ENCODE peak calls at places on chromosomes 16 and 17, in nine cellular contexts. O is body of pancreas, D is GM06990, E is cardiac muscle cell, Z is MG63, X is fibroblast of the aortic adventitia, F is IMR-90, Q is HFF-Myc, T is A549. N is an unnamed sample.

GRCh38 chr16:75267631-75268264 is 16.3 kb upstream of the BCAR1 start:
- DNase-seq in F (peak), O (peak), E (peak), D (no peak), Z (peak), T (peak), X (peak), Q (no peak), N (no peak)

GRCh38 chr17:34651267-34651955 is 72.0 kb downstream of the TMEM132E start:
- DNase-seq in D (no peak), F (no peak), T (no peak), E (no peak), Z (no peak), O (no peak), X (no peak), Q (no peak), N (no peak)

GRCh38 chr17:40063034-40063765 is 435 bp downstream of the THRA start:
- DNase-seq in F (no peak), X (no peak), Z (peak), D (no peak), O (peak), E (peak), Q (no peak), T (no peak), N (no peak)

GRCh38 chr17:83180264-83180995 is 101.0 kb downstream of the METRNL start:
- DNase-seq in Z (no peak), O (peak), D (no peak), Q (no peak), E (no peak), X (no peak), F (no peak), T (no peak), N (no peak)

GRCh38 chr16:74709477-74709877 is 8.8 kb upstream of the MLKL start:
- DNase-seq in T (peak), D (no peak), X (peak), Z (peak), F (peak), Q (no peak), O (peak), E (peak), N (peak)

GRCh38 chr16:58409316-58409973 is 17.2 kb downstream of the GINS3 start:
- DNase-seq in D (no peak), F (peak), T (no peak), X (peak), Q (no peak), Z (peak), E (no peak), O (peak), N (peak)

GRCh38 chr17:62444063-62444462 is 20.4 kb downstream of the METTL2A start:
- DNase-seq in F (no peak), X (no peak), T (no peak), Z (no peak), E (no peak), O (no peak), D (no peak), Q (no peak), N (no peak)

GRCh38 chr17:7184091-7184488 is 4.9 kb upstream of the ASGR1 start:
- DNase-seq in O (peak), Q (no peak), F (no peak), D (no peak), E (no peak), Z (no peak), X (no peak), T (no peak), N (no peak)

GRCh38 chr16:24999088-24999670 is 16.0 kb downstream of the ARHGAP17 start:
- DNase-seq in E (no peak), X (no peak), T (no peak), Q (no peak), D (no peak), F (no peak), Z (peak), O (no peak), N (no peak)

GRCh38 chr17:57939797-57940196 is 15.4 kb downstream of the CUEDC1 start:
- DNase-seq in T (no peak), X (no peak), F (no peak), Z (no peak), D (peak), O (no peak), Q (no peak), E (no peak), N (no peak)

GRCh38 chr17:52159159-52159809 is 770 bp upstream of the CA10 start:
- DNase-seq in X (no peak), D (no peak), Z (no peak), Q (no peak), T (no peak), F (no peak), O (no peak), E (no peak), N (no peak)

GRCh38 chr17:835263-835662 is 53.1 kb downstream of the MRM3 start:
- DNase-seq in O (peak), X (peak), Q (peak), Z (peak), E (peak), F (peak), T (no peak), D (no peak), N (peak)

GRCh38 chr17:49447603-49448325 is 33.1 kb upstream of the PHB1 start:
- DNase-seq in E (no peak), Z (no peak), T (no peak), D (no peak), X (no peak), F (no peak), Q (no peak), O (peak), N (no peak)

GRCh38 chr17:80184423-80184714 is 14.5 kb downstream of the CARD14 start:
- DNase-seq in F (no peak), Z (no peak), O (no peak), T (no peak), X (no peak), Q (no peak), D (no peak), E (no peak), N (no peak)

GRCh38 chr17:78812849-78813248 is 27.8 kb downstream of the USP36 start:
- DNase-seq in D (no peak), E (no peak), O (no peak), F (no peak), Q (no peak), X (peak), T (no peak), Z (no peak), N (no peak)

GRCh38 chr16:25007284-25007984 is 7.7 kb downstream of the ARHGAP17 start:
- DNase-seq in D (no peak), T (no peak), O (no peak), Q (no peak), X (peak), E (no peak), F (peak), Z (peak), N (peak)

GRCh38 chr16:46706642-46707041 is 17.2 kb downstream of the ORC6 start:
- DNase-seq in O (no peak), X (no peak), T (no peak), D (no peak), Q (no peak), F (no peak), E (no peak), Z (no peak), N (no peak)

GRCh38 chr17:77109159-77110005 is 31.4 kb upstream of the SEC14L1 start:
- DNase-seq in X (no peak), F (no peak), E (no peak), Q (no peak), D (no peak), T (no peak), O (no peak), Z (no peak), N (no peak)

GRCh38 chr16:11047057-11047456 is 102.7 kb downstream of the CLEC16A start:
- DNase-seq in F (peak), Z (no peak), Q (peak), D (no peak), E (no peak), X (peak), T (no peak), O (no peak), N (peak)

GRCh38 chr17:21394265-21394664 is 18.1 kb downstream of the KCNJ12 start:
- DNase-seq in E (no peak), T (peak), F (peak), Z (no peak), O (no peak), X (no peak), D (no peak), Q (no peak), N (no peak)

GRCh38 chr16:83019963-83020362 is 393.2 kb downstream of the CDH13 start:
- DNase-seq in O (no peak), X (no peak), F (no peak), D (no peak), T (no peak), E (no peak), Z (no peak), Q (no peak), N (no peak)

GRCh38 chr16:54454616-54455015 is 168.0 kb upstream of the IRX3 start:
- DNase-seq in F (no peak), Z (no peak), Q (no peak), T (no peak), E (no peak), O (no peak), X (no peak), D (no peak), N (no peak)

GRCh38 chr17:66541461-66542182 is 239.2 kb downstream of the PRKCA start:
- DNase-seq in T (no peak), Z (no peak), D (peak), O (no peak), X (peak), F (no peak), Q (no peak), E (no peak), N (peak)

GRCh38 chr16:30605148-30605547 is 5.0 kb downstream of the ZNF689 start:
- DNase-seq in T (no peak), D (no peak), Q (no peak), F (no peak), O (peak), X (no peak), E (no peak), Z (no peak), N (no peak)
- H3K4me3 ChIP-seq in T (no peak), D (no peak), Q (no peak), F (no peak), O (no peak), X (no peak), E (no peak), Z (no peak), N (no peak)

GRCh38 chr16:51148674-51149228 is 2.3 kb downstream of the SALL1 start:
- DNase-seq in O (no peak), D (no peak), F (no peak), X (peak), Z (no peak), Q (no peak), E (no peak), T (no peak), N (no peak)

GRCh38 chr16:51150159-51150893 is 744 bp downstream of the SALL1 start:
- DNase-seq in F (no peak), X (no peak), D (no peak), O (no peak), E (peak), T (no peak), Z (no peak), Q (no peak), N (no peak)

GRCh38 chr16:51149721-51150158 is 1.3 kb downstream of the SALL1 start:
- DNase-seq in Z (no peak), F (no peak), E (peak), Q (no peak), O (no peak), D (no peak), T (no peak), X (no peak), N (no peak)

GRCh38 chr16:51147776-51148673 is 3.0 kb downstream of the SALL1 start:
- DNase-seq in X (no peak), D (no peak), O (no peak), Z (no peak), F (no peak), T (no peak), E (no peak), Q (no peak), N (no peak)

DNA sequence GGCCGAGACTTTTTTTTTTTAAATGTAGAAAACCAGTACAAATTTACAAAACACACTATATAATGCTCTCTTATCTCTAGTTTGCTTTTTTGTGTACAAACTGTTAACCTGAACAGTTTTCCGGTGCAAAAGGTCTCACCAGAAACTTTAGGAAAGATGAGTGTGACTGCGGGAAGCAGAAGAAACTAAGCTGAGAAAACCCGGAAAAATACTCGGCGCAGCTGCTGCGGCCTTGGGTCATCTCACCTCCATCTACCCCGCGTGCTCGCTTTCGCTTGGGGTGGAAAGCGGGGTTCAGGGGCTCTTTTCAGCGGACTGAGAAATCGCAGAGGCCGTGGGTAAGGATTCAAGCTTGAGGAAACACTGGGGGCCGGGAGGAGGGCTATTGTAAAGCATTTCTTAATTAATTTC is 1.8 kb downstream of the SALL1 start:
- DNase-seq in Z (no peak), X (no peak), D (no peak), T (no peak), F (no peak), E (peak), Q (no peak), O (no peak), N (no peak)
- H3K4me3 ChIP-seq in Z (peak), X (peak), D (no peak), T (no peak), F (peak), E (peak), Q (peak), O (no peak), N (peak)

DNA sequence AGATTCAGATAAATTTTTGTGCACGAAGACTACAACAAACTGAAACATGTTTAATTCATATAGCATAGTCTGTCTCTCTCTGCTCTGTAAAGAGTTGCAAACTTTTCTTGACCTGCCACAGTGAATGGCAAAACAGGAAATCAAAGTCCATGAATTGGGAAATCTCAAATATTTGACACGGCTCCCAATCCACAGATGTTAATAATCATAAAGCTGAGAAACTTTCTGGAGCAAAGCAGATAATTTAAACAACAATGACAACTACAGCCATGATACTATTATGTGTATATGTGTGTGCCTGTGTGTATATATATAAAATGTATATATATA is 743 bp upstream of the ABCA6 start:
- DNase-seq in E (no peak), F (peak), X (peak), Q (no peak), Z (no peak), T (no peak), D (no peak), O (peak), N (peak)
- H3K4me3 ChIP-seq in E (no peak), F (no peak), X (peak), Q (no peak), Z (no peak), T (no peak), D (no peak), O (no peak), N (no peak)

GRCh38 chr16:1895949-1896675 is 22.1 kb downstream of the HS3ST6 start:
- DNase-seq in X (no peak), F (no peak), E (no peak), O (no peak), Z (no peak), D (no peak), Q (no peak), T (no peak), N (no peak)
- H3K4me3 ChIP-seq in X (no peak), F (no peak), E (no peak), O (no peak), Z (no peak), D (no peak), Q (no peak), T (no peak), N (no peak)